ENCODE peak calls at places on chromosomes 2 and 18, in seven cellular contexts. G is GM10248; Q is CD8-positive, alpha-beta T cell; K is IMR-90; M is WERI-Rb-1; O is bronchial epithelial cell; I is neuronal stem cell. L is an unnamed sample.

GRCh38 chr2:237996041-237996593 is 29.3 kb downstream of the UBE2F start:
- DNase-seq in O (no peak), Q (no peak), I (no peak), G (no peak), M (no peak), K (peak), L (peak)

GRCh38 chr2:12881952-12882351 is 165.2 kb downstream of the TRIB2 start:
- DNase-seq in G (no peak), Q (no peak), M (no peak), I (no peak), O (no peak), K (no peak), L (peak)

GRCh38 chr2:54770211-54770610 is 46.7 kb downstream of the EML6 start:
- DNase-seq in Q (no peak), O (no peak), M (no peak), I (no peak), G (no peak), K (no peak), L (no peak)

GRCh38 chr2:142596334-142597088 is 281.0 kb upstream of the KYNU start:
- DNase-seq in K (peak), I (no peak), Q (no peak), G (no peak), M (no peak), O (peak), L (no peak)

GRCh38 chr2:24872344-24873115 is 47.5 kb downstream of the ADCY3 start:
- DNase-seq in O (no peak), I (no peak), M (no peak), G (no peak), Q (no peak), K (no peak), L (no peak)

GRCh38 chr2:130814931-130815680 is 21.6 kb upstream of the ARHGEF4 start:
- DNase-seq in M (no peak), G (no peak), O (no peak), I (no peak), Q (no peak), K (no peak), L (no peak)

GRCh38 chr18:13389491-13390131 is 171.1 kb downstream of the LDLRAD4 start:
- DNase-seq in I (no peak), Q (no peak), K (no peak), M (no peak), O (no peak), G (no peak), L (no peak)

GRCh38 chr2:227551804-227552203 is 46.9 kb upstream of the SCYGR2 start:
- DNase-seq in M (no peak), G (no peak), O (no peak), K (no peak), I (no peak), Q (no peak), L (no peak)

GRCh38 chr2:33412920-33413319 is 63.5 kb upstream of the RASGRP3 start:
- DNase-seq in G (peak), M (no peak), I (no peak), O (peak), K (peak), Q (no peak), L (peak)

GRCh38 chr18:60232541-60232940 is 140.0 kb downstream of the MC4R start:
- DNase-seq in I (no peak), K (peak), G (no peak), Q (no peak), O (peak), M (no peak), L (no peak)

GRCh38 chr2:189002079-189002478 is 27.9 kb downstream of the COL3A1 start:
- DNase-seq in K (peak), G (no peak), I (no peak), M (no peak), O (peak), Q (no peak), L (no peak)

GRCh38 chr18:29154758-29155725 is 978.1 kb upstream of the CDH2 start:
- DNase-seq in M (no peak), O (peak), G (no peak), Q (no peak), I (no peak), K (peak), L (no peak)

GRCh38 chr18:68740966-68741365 is 26.1 kb upstream of the TMX3 start:
- DNase-seq in I (no peak), Q (no peak), M (no peak), O (no peak), K (peak), G (no peak), L (peak)

GRCh38 chr2:85394256-85394655 is 15.9 kb downstream of the CAPG start:
- DNase-seq in M (no peak), Q (no peak), K (no peak), O (no peak), G (no peak), I (no peak), L (no peak)

GRCh38 chr2:1755436-1756191 is 11.3 kb upstream of the PXDN start:
- DNase-seq in Q (no peak), I (no peak), G (no peak), K (peak), O (no peak), M (no peak), L (no peak)

GRCh38 chr2:219639356-219639755 is 11.9 kb downstream of the SLC4A3 start:
- DNase-seq in K (no peak), O (no peak), M (no peak), G (no peak), I (no peak), Q (no peak), L (no peak)

GRCh38 chr2:74025971-74026612 is 41.4 kb downstream of the TET3 start:
- DNase-seq in G (no peak), M (no peak), K (peak), I (no peak), O (peak), Q (no peak), L (no peak)

L was measured in NCI-H82.